ENCODE peak calls at places on chromosomes 7 and 10, in eight cellular contexts. One of them, this sample, is unnamed.

GRCh38 chr7:11831727-11832495 is at the start of gene THSD7A:
- DNase-seq in brain microvascular endothelial cell: peak
- DNase-seq in cardiac muscle cell: peak
- DNase-seq in activated effector memory CD4-positive, alpha-beta T cell treated with Interleukin-2 at 50 U/mL for 16 hours: no peak
- DNase-seq in NAMALWA: peak
- DNase-seq in omental fat pad: no peak
- DNase-seq in T-helper 1 cell: no peak
- DNase-seq in AG09319: no peak
- DNase-seq in this sample: peak

GRCh38 chr7:120856198-120856597 is 1.7 kb downstream of the TSPAN12 start:
- DNase-seq in brain microvascular endothelial cell: no peak
- DNase-seq in cardiac muscle cell: no peak
- DNase-seq in activated effector memory CD4-positive, alpha-beta T cell treated with Interleukin-2 at 50 U/mL for 16 hours: no peak
- DNase-seq in NAMALWA: no peak
- DNase-seq in omental fat pad: no peak
- DNase-seq in T-helper 1 cell: no peak
- DNase-seq in AG09319: no peak
- DNase-seq in this sample: no peak

GRCh38 chr7:46468753-46469356 is 547.8 kb upstream of the IGFBP3 start:
- DNase-seq in brain microvascular endothelial cell: no peak
- DNase-seq in cardiac muscle cell: peak
- DNase-seq in activated effector memory CD4-positive, alpha-beta T cell treated with Interleukin-2 at 50 U/mL for 16 hours: no peak
- DNase-seq in NAMALWA: peak
- DNase-seq in omental fat pad: no peak
- DNase-seq in T-helper 1 cell: no peak
- DNase-seq in AG09319: no peak
- DNase-seq in this sample: no peak

GRCh38 chr7:111339006-111339405 is 223.3 kb downstream of the IMMP2L start:
- DNase-seq in brain microvascular endothelial cell: no peak
- DNase-seq in cardiac muscle cell: no peak
- DNase-seq in activated effector memory CD4-positive, alpha-beta T cell treated with Interleukin-2 at 50 U/mL for 16 hours: no peak
- DNase-seq in NAMALWA: no peak
- DNase-seq in omental fat pad: no peak
- DNase-seq in T-helper 1 cell: no peak
- DNase-seq in AG09319: no peak
- DNase-seq in this sample: no peak

GRCh38 chr7:99173787-99174186 is 29.9 kb upstream of the SMURF1 start:
- DNase-seq in brain microvascular endothelial cell: no peak
- DNase-seq in cardiac muscle cell: no peak
- DNase-seq in activated effector memory CD4-positive, alpha-beta T cell treated with Interleukin-2 at 50 U/mL for 16 hours: no peak
- DNase-seq in NAMALWA: no peak
- DNase-seq in omental fat pad: no peak
- DNase-seq in T-helper 1 cell: no peak
- DNase-seq in AG09319: no peak
- DNase-seq in this sample: no peak

GRCh38 chr7:47479821-47480575 is 101.9 kb downstream of the TNS3 start:
- DNase-seq in brain microvascular endothelial cell: no peak
- DNase-seq in cardiac muscle cell: no peak
- DNase-seq in activated effector memory CD4-positive, alpha-beta T cell treated with Interleukin-2 at 50 U/mL for 16 hours: no peak
- DNase-seq in NAMALWA: no peak
- DNase-seq in omental fat pad: no peak
- DNase-seq in T-helper 1 cell: no peak
- DNase-seq in AG09319: no peak
- DNase-seq in this sample: no peak

GRCh38 chr7:77753173-77753572 is 45.1 kb downstream of the TMEM60 start:
- DNase-seq in brain microvascular endothelial cell: no peak
- DNase-seq in cardiac muscle cell: no peak
- DNase-seq in activated effector memory CD4-positive, alpha-beta T cell treated with Interleukin-2 at 50 U/mL for 16 hours: no peak
- DNase-seq in NAMALWA: no peak
- DNase-seq in omental fat pad: no peak
- DNase-seq in T-helper 1 cell: no peak
- DNase-seq in AG09319: no peak
- DNase-seq in this sample: no peak

GRCh38 chr10:12419279-12419847 is 70.0 kb downstream of the CAMK1D start:
- DNase-seq in brain microvascular endothelial cell: peak
- DNase-seq in cardiac muscle cell: no peak
- DNase-seq in activated effector memory CD4-positive, alpha-beta T cell treated with Interleukin-2 at 50 U/mL for 16 hours: peak
- DNase-seq in NAMALWA: no peak
- DNase-seq in omental fat pad: peak
- DNase-seq in T-helper 1 cell: no peak
- DNase-seq in AG09319: peak
- DNase-seq in this sample: no peak

GRCh38 chr10:77188511-77188910 is 449.1 kb downstream of the KCNMA1 start:
- DNase-seq in brain microvascular endothelial cell: no peak
- DNase-seq in cardiac muscle cell: no peak
- DNase-seq in activated effector memory CD4-positive, alpha-beta T cell treated with Interleukin-2 at 50 U/mL for 16 hours: no peak
- DNase-seq in NAMALWA: no peak
- DNase-seq in omental fat pad: no peak
- DNase-seq in T-helper 1 cell: no peak
- DNase-seq in AG09319: no peak
- DNase-seq in this sample: no peak

GRCh38 chr10:34548466-34548865 is 266.6 kb downstream of the PARD3 start:
- DNase-seq in brain microvascular endothelial cell: no peak
- DNase-seq in cardiac muscle cell: no peak
- DNase-seq in activated effector memory CD4-positive, alpha-beta T cell treated with Interleukin-2 at 50 U/mL for 16 hours: no peak
- DNase-seq in NAMALWA: no peak
- DNase-seq in omental fat pad: no peak
- DNase-seq in T-helper 1 cell: no peak
- DNase-seq in AG09319: no peak
- DNase-seq in this sample: no peak

GRCh38 chr10:77564781-77565589 is 72.6 kb downstream of the KCNMA1 start:
- DNase-seq in brain microvascular endothelial cell: no peak
- DNase-seq in cardiac muscle cell: peak
- DNase-seq in activated effector memory CD4-positive, alpha-beta T cell treated with Interleukin-2 at 50 U/mL for 16 hours: no peak
- DNase-seq in NAMALWA: peak
- DNase-seq in omental fat pad: no peak
- DNase-seq in T-helper 1 cell: no peak
- DNase-seq in AG09319: peak
- DNase-seq in this sample: peak

GRCh38 chr7:142301923-142302550 is 44.2 kb upstream of the PRSS58 start:
- DNase-seq in brain microvascular endothelial cell: no peak
- DNase-seq in cardiac muscle cell: no peak
- DNase-seq in activated effector memory CD4-positive, alpha-beta T cell treated with Interleukin-2 at 50 U/mL for 16 hours: no peak
- DNase-seq in NAMALWA: peak
- DNase-seq in omental fat pad: no peak
- DNase-seq in T-helper 1 cell: no peak
- DNase-seq in AG09319: no peak
- DNase-seq in this sample: no peak

GRCh38 chr7:16465469-16466086 is at the start of gene SOSTDC1:
- DNase-seq in brain microvascular endothelial cell: no peak
- DNase-seq in cardiac muscle cell: peak
- DNase-seq in activated effector memory CD4-positive, alpha-beta T cell treated with Interleukin-2 at 50 U/mL for 16 hours: no peak
- DNase-seq in NAMALWA: no peak
- DNase-seq in omental fat pad: no peak
- DNase-seq in T-helper 1 cell: no peak
- DNase-seq in AG09319: no peak
- DNase-seq in this sample: no peak